ENCODE peak calls at places on chromosome 20, in five cellular contexts. T, X, Z, J and G are unnamed samples.

GRCh38 chr20:237479-237878 is 10.4 kb downstream of the DEFB129 start:
- DNase-seq in T (no peak), X (no peak), Z (no peak), J (no peak), G (no peak)

GRCh38 chr20:19735446-19735845 is 22.6 kb upstream of the RIN2 start:
- DNase-seq in T (peak; percentile 76), X (peak; percentile 81), Z (peak; percentile 88), J (no peak), G (peak; percentile 39)

GRCh38 chr20:31883829-31884228 is 13.4 kb downstream of the TTLL9 start:
- DNase-seq in T (no peak), X (no peak), Z (no peak), J (no peak), G (no peak)

GRCh38 chr20:11582073-11582472 is 335.6 kb upstream of the BTBD3 start:
- DNase-seq in T (peak; percentile 0), X (peak; percentile 7), Z (peak; percentile 7), J (no peak), G (no peak)

GRCh38 chr20:47360489-47361267 is 4.2 kb upstream of the ZMYND8 start:
- DNase-seq in T (peak; percentile 93), X (peak; percentile 97), Z (peak; percentile 95), J (peak; percentile 73), G (peak; percentile 74)

GRCh38 chr20:44973053-44973452 is 6.7 kb downstream of the STK4 start:
- DNase-seq in T (peak; percentile 92), X (peak; percentile 24), Z (no peak), J (no peak), G (no peak)

GRCh38 chr20:54158856-54159418 is 14.8 kb downstream of the CYP24A1 start:
- DNase-seq in T (no peak), X (no peak), Z (no peak), J (no peak), G (no peak)

GRCh38 chr20:52830598-52830997 is 141.6 kb upstream of the TSHZ2 start:
- DNase-seq in T (no peak), X (no peak), Z (no peak), J (no peak), G (no peak)

GRCh38 chr20:19964289-19965263 is 52.6 kb upstream of the NAA20 start:
- DNase-seq in T (peak; percentile 99), X (peak; percentile 76), Z (peak; percentile 88), J (no peak), G (peak; percentile 66)

GRCh38 chr20:35135867-35136586 is 11.1 kb downstream of the EDEM2 start:
- DNase-seq in T (peak; percentile 71), X (peak; percentile 44), Z (peak; percentile 80), J (no peak), G (no peak)

GRCh38 chr20:46168438-46168837 is 50.3 kb downstream of the CD40 start:
- DNase-seq in T (no peak), X (no peak), Z (no peak), J (no peak), G (no peak)

GRCh38 chr20:19815553-19815991 is 57.5 kb downstream of the RIN2 start:
- DNase-seq in T (peak; percentile 98), X (peak; percentile 99), Z (peak; percentile 97), J (no peak), G (peak; percentile 97)

GRCh38 chr20:58064411-58065010 is 163.9 kb downstream of the ANKRD60 start:
- DNase-seq in T (no peak), X (no peak), Z (no peak), J (no peak), G (no peak)

GRCh38 chr20:54176610-54177009 is 2.8 kb upstream of the CYP24A1 start:
- DNase-seq in T (peak; percentile 36), X (no peak), Z (no peak), J (no peak), G (no peak)

GRCh38 chr20:60238992-60239655 is 280.9 kb downstream of the CDH26 start:
- DNase-seq in T (no peak), X (peak; percentile 33), Z (no peak), J (no peak), G (peak; percentile 12)

GRCh38 chr20:49323622-49324238 is 45.9 kb upstream of the ZNFX1 start:
- DNase-seq in T (peak; percentile 67), X (peak; percentile 76), Z (peak; percentile 86), J (no peak), G (peak; percentile 64)

GRCh38 chr20:18543932-18544331 is 23.3 kb upstream of the SMIM26 start:
- DNase-seq in T (no peak), X (no peak), Z (no peak), J (no peak), G (no peak)

GRCh38 chr20:1118336-1119127 is at the start of gene PSMF1:
- DNase-seq in T (peak; percentile 91), X (peak; percentile 90), Z (peak; percentile 88), J (peak; percentile 94), G (peak; percentile 74)

GRCh38 chr20:50646483-50646996 is 44.8 kb downstream of the RIPOR3 start:
- DNase-seq in T (peak; percentile 94), X (peak; percentile 31), Z (peak; percentile 64), J (no peak), G (no peak)

GRCh38 chr20:17610566-17611289 is 40.9 kb downstream of the DSTN start:
- DNase-seq in T (peak; percentile 17), X (no peak), Z (no peak), J (no peak), G (no peak)

GRCh38 chr20:7147220-7147601 is 379.7 kb downstream of the BMP2 start:
- DNase-seq in T (peak; percentile 84), X (no peak), Z (no peak), J (peak; percentile 10), G (no peak)

GRCh38 chr20:58011947-58012610 is 216.4 kb downstream of the ANKRD60 start:
- DNase-seq in T (no peak), X (no peak), Z (no peak), J (no peak), G (no peak)

GRCh38 chr20:61234224-61234623 is 17.8 kb upstream of the CDH4 start:
- DNase-seq in T (no peak), X (no peak), Z (no peak), J (no peak), G (no peak)

GRCh38 chr20:2741463-2741862 is 48.9 kb downstream of the EBF4 start:
- DNase-seq in T (no peak), X (no peak), Z (no peak), J (no peak), G (no peak)

GRCh38 chr20:50283922-50284810 is 93.5 kb downstream of the CEBPB start:
- DNase-seq in T (peak; percentile 62), X (peak; percentile 43), Z (no peak), J (no peak), G (no peak)

GRCh38 chr20:20277772-20278382 is 90.0 kb upstream of the INSM1 start:
- DNase-seq in T (no peak), X (no peak), Z (no peak), J (no peak), G (no peak)

GRCh38 chr20:31757254-31757653 is 18.2 kb downstream of the TPX2 start:
- DNase-seq in T (no peak), X (no peak), Z (no peak), J (no peak), G (no peak)

GRCh38 chr20:51445591-51445990 is 96.9 kb downstream of the NFATC2 start:
- DNase-seq in T (no peak), X (no peak), Z (no peak), J (no peak), G (no peak)

GRCh38 chr20:49167811-49168507 is 20.2 kb downstream of the STAU1 start:
- DNase-seq in T (peak; percentile 56), X (no peak), Z (peak; percentile 81), J (no peak), G (no peak)

GRCh38 chr20:8562356-8562755 is 430.3 kb downstream of the PLCB1 start:
- DNase-seq in T (no peak), X (no peak), Z (no peak), J (no peak), G (no peak)

GRCh38 chr20:17617212-17617867 is 47.5 kb downstream of the DSTN start:
- DNase-seq in T (peak; percentile 24), X (no peak), Z (peak; percentile 31), J (peak; percentile 70), G (peak; percentile 19)

GRCh38 chr20:33000802-33001466 is 3.3 kb downstream of the SUN5 start:
- DNase-seq in T (no peak), X (no peak), Z (no peak), J (no peak), G (no peak)
- TF ChIP-seq CTCF in T (no peak), X (no peak), Z (no peak), J (no peak), G (no peak)

DNA sequence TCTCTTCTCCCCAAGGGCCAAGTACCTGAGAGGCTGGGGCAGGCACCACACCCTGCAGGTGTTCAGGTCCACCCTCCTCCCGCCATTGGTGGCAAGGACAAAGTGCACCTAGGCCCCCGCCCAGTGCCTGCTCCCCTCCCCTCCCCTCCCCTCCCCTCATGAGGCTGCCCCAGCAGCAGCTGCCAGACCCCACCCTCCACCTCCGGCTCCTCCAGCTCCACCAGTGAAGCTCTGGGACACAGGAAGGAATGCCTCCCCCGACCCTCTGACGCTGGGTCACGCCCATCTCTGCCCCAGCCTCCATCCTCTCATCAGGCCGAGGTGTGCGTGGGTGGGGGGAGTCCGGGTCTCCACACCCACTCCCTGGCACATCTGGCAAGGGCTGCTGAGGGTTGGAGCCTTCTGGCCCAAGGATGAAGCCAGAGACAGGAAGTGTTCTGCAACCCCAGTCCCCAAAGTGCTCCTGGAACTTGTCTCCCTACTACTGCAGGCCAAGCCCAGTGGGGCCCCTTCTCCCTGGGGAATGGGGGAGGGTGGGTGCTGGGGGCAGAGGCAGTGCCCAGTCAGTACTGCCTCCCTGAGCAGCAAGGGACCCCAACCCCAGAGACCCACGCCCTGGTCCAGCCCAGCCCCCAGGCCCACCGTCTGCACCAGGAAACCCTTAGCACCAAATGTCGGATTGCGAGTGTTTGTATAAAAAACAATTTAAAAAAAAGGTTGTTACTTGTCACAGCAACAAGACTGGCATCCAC is 1.6 kb upstream of the UCKL1 start:
- DNase-seq in T (peak; percentile 15), X (no peak), Z (no peak), J (no peak), G (no peak)
- H3K4me3 ChIP-seq in T (no peak overlapping the region), X (no peak overlapping the region), Z (no peak overlapping the region), J (no peak overlapping the region), G (no peak overlapping the region)

GRCh38 chr20:39107741-39108140 is 145.6 kb downstream of the DHX35 start:
- DNase-seq in T (peak; percentile 14), X (no peak), Z (no peak), J (no peak), G (no peak)

GRCh38 chr20:39105551-39105950 is 143.4 kb downstream of the DHX35 start:
- DNase-seq in T (no peak), X (no peak), Z (no peak), J (no peak), G (no peak)

GRCh38 chr20:39103305-39103704 is 141.2 kb downstream of the DHX35 start:
- DNase-seq in T (no peak), X (no peak), Z (no peak), J (no peak), G (no peak)

GRCh38 chr20:39106791-39107190 is 144.6 kb downstream of the DHX35 start:
- DNase-seq in T (no peak), X (no peak), Z (no peak), J (no peak), G (no peak)

GRCh38 chr20:39103732-39104131 is 141.6 kb downstream of the DHX35 start:
- DNase-seq in T (no peak), X (no peak), Z (peak; percentile 41), J (no peak), G (no peak)
- TF ChIP-seq CTCF in T (peak; percentile 7), X (no peak), Z (peak; percentile 30), J (no peak), G (peak; percentile 18)

DNA sequence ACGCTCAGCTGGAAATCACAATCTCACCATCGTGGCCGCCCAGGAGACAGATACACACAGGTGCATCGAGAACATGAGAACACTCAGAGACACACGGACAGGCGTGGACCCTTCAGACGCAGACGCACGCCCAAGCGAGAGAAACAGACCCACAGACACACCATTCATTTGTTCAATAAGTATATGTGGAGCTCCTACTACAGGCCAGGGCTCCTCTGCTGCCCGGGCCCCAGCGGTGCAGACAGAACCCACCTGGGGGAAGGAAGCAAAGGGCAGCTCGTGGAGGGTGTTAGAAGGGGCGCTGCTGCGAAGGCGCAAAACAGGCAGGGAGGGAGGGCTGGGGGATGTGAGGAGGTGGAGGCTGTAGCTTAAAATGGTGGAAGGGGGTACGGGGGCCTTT is 39.2 kb downstream of the SRC start:
- DNase-seq in T (no peak), X (no peak), Z (no peak), J (no peak), G (no peak)
- H3K4me3 ChIP-seq in T (no peak overlapping the region), X (no peak overlapping the region), Z (no peak overlapping the region), J (no peak overlapping the region), G (no peak overlapping the region)